ENCODE peak calls at places on chromosomes 11 and 22, in seven cellular contexts. Q is heart right ventricle; X is CD4-positive, alpha-beta T cell; R is LHCN-M2; N is Peyer's patch; V is colonic mucosa; Z is cardiac septum. K is an unnamed sample.

GRCh38 chr22:38205261-38206128 is 3.7 kb downstream of the MAFF start:
- DNase-seq in Q (peak), X (no peak), R (no peak), N (no peak), V (peak), Z (no peak), K (no peak)

GRCh38 chr11:34614334-34615113 is 6.4 kb upstream of the EHF start:
- DNase-seq in Q (no peak), X (no peak), R (peak), N (no peak), V (peak), Z (no peak), K (no peak)

GRCh38 chr11:56843816-56844215 is 95.3 kb upstream of the OR9G4 start:
- DNase-seq in Q (no peak), X (no peak), R (no peak), N (no peak), V (no peak), Z (no peak), K (no peak)

GRCh38 chr11:84594602-84595001 is 1032.5 kb downstream of the DLG2 start:
- DNase-seq in Q (no peak), X (no peak), R (no peak), N (no peak), V (no peak), Z (no peak), K (no peak)

GRCh38 chr11:128388182-128388815 is 199.1 kb downstream of the ETS1 start:
- DNase-seq in Q (no peak), X (no peak), R (no peak), N (no peak), V (peak), Z (no peak), K (no peak)

GRCh38 chr22:18000441-18001039 is 23.8 kb downstream of the MICAL3 start:
- DNase-seq in Q (no peak), X (no peak), R (no peak), N (peak), V (peak), Z (no peak), K (peak)

GRCh38 chr11:98227266-98227665 is 793.5 kb upstream of the CNTN5 start:
- DNase-seq in Q (no peak), X (no peak), R (no peak), N (no peak), V (no peak), Z (no peak), K (no peak)

GRCh38 chr22:48796295-48797015 is 1031.2 kb downstream of the BRD1 start:
- DNase-seq in Q (no peak), X (no peak), R (no peak), N (no peak), V (no peak), Z (peak), K (no peak)

GRCh38 chr11:103862049-103862826 is 174.2 kb upstream of the DDI1 start:
- DNase-seq in Q (no peak), X (no peak), R (no peak), N (no peak), V (no peak), Z (no peak), K (no peak)

GRCh38 chr11:96147186-96147585 is 195.8 kb downstream of the MAML2 start:
- DNase-seq in Q (no peak), X (no peak), R (no peak), N (no peak), V (no peak), Z (no peak), K (no peak)

GRCh38 chr11:78379039-78379670 is 38.5 kb downstream of the GAB2 start:
- DNase-seq in Q (no peak), X (no peak), R (peak), N (no peak), V (no peak), Z (no peak), K (no peak)

GRCh38 chr22:46454910-46455269 is 82.5 kb downstream of the CELSR1 start:
- DNase-seq in Q (no peak), X (no peak), R (no peak), N (no peak), V (no peak), Z (no peak), K (no peak)

GRCh38 chr22:30541979-30542810 is 4.3 kb downstream of the SEC14L6 start:
- DNase-seq in Q (no peak), X (no peak), R (no peak), N (no peak), V (no peak), Z (no peak), K (no peak)

GRCh38 chr11:40328890-40329617 is 1130.4 kb downstream of the LRRC4C start:
- DNase-seq in Q (no peak), X (no peak), R (peak), N (no peak), V (peak), Z (no peak), K (no peak)

GRCh38 chr22:20567371-20567847 is 60.0 kb downstream of the MED15 start:
- DNase-seq in Q (no peak), X (no peak), R (no peak), N (peak), V (no peak), Z (peak), K (no peak)

GRCh38 chr11:130581631-130582030 is 133.2 kb downstream of the ADAMTS15 start:
- DNase-seq in Q (no peak), X (no peak), R (peak), N (no peak), V (no peak), Z (no peak), K (no peak)

GRCh38 chr11:47225552-47226137 is 10.9 kb downstream of the DDB2 start:
- DNase-seq in Q (no peak), X (no peak), R (no peak), N (no peak), V (no peak), Z (no peak), K (no peak)

GRCh38 chr22:31100762-31101525 is 6.4 kb downstream of the SELENOM start:
- DNase-seq in Q (no peak), X (no peak), R (no peak), N (peak), V (no peak), Z (no peak), K (no peak)

K was measured in SK-N-DZ.